ENCODE peak calls at places on chromosomes 4 and X, in five cellular contexts. M, S, O, E and R are unnamed samples.

GRCh38 chrX:78476701-78477100 is 149.3 kb upstream of the CYSLTR1 start:
- DNase-seq in M (no peak), E (no peak), O (no peak), S (no peak), R (no peak)

GRCh38 chr4:186666750-186667149 is 56.9 kb downstream of the FAT1 start:
- DNase-seq in S (no peak), E (no peak), O (no peak), M (peak), R (no peak)

GRCh38 chrX:3815896-3816664 is 102.6 kb upstream of the PRKX start:
- DNase-seq in E (peak), M (peak), O (peak), S (peak), R (peak)

GRCh38 chrX:154805696-154806091 is 409 bp upstream of the MPP1 start:
- DNase-seq in M (no peak), S (no peak), O (no peak), E (no peak), R (no peak)

GRCh38 chr4:86497980-86498379 is 96.1 kb upstream of the PTPN13 start:
- DNase-seq in E (no peak), M (no peak), O (no peak), S (peak), R (no peak)

GRCh38 chr4:121932212-121932974 is 19.5 kb downstream of the TRPC3 start:
- DNase-seq in M (no peak), S (no peak), E (no peak), O (no peak), R (no peak)

GRCh38 chr4:24067367-24067766 is 177.5 kb upstream of the PPARGC1A start:
- DNase-seq in S (no peak), O (no peak), E (no peak), M (no peak), R (no peak)

GRCh38 chr4:21512351-21512750 is 436.2 kb downstream of the KCNIP4 start:
- DNase-seq in M (no peak), E (no peak), S (no peak), O (no peak), R (no peak)

GRCh38 chr4:109406337-109406931 is 27.2 kb upstream of the SEC24B start:
- DNase-seq in M (peak), S (peak), E (no peak), O (peak), R (peak)

GRCh38 chr4:168408620-168409019 is 71.7 kb downstream of the DDX60L start:
- DNase-seq in M (peak), O (peak), E (no peak), S (peak), R (no peak)

GRCh38 chr4:107721436-107722090 is 1.5 kb upstream of the PAPSS1 start:
- DNase-seq in E (no peak), O (no peak), S (peak), M (no peak), R (peak)

GRCh38 chr4:79856196-79856595 is 216.8 kb downstream of the ANTXR2 start:
- DNase-seq in E (no peak), O (no peak), M (no peak), S (no peak), R (no peak)

GRCh38 chrX:104370089-104370488 is 115.4 kb upstream of the ESX1 start:
- DNase-seq in S (no peak), E (no peak), M (no peak), O (no peak), R (no peak)

GRCh38 chrX:71618303-71618721 is at the start of gene CXCR3:
- DNase-seq in O (no peak), S (peak), E (peak), M (no peak), R (peak)

GRCh38 chr4:76950846-76951321 is 1.3 kb downstream of the SEPTIN11 start:
- DNase-seq in M (peak), E (peak), O (peak), S (peak), R (peak)

GRCh38 chrX:134542485-134542884 is 82.5 kb downstream of the HPRT1 start:
- DNase-seq in S (no peak), O (no peak), E (no peak), M (peak), R (no peak)

GRCh38 chr4:53937918-53938317 is 126.5 kb downstream of the CHIC2 start:
- DNase-seq in M (peak), E (no peak), S (no peak), O (no peak), R (no peak)